ENCODE peak calls at places on chromosomes 1 and 21, in seven cellular contexts. N is occipital lobe, Q is GM19239, U is H54, E is H9, R is cardiac septum, B is frontal cortex. H is an unnamed sample.

GRCh38 chr1:2213576-2214505 is 14.3 kb upstream of the SKI start:
- DNase-seq in N (peak; percentile 68), Q (no peak), U (no peak), E (no peak), R (no peak), B (peak; percentile 68), H (peak; percentile 98)

GRCh38 chr1:56409112-56409691 is 170.2 kb downstream of the PLPP3 start:
- DNase-seq in N (no peak), Q (peak; percentile 14), U (no peak), E (peak; percentile 69), R (no peak), B (no peak), H (peak; percentile 47)

GRCh38 chr21:45417951-45418300 is 13.0 kb downstream of the COL18A1 start:
- DNase-seq in N (no peak), Q (no peak), U (no peak), E (no peak), R (no peak), B (no peak), H (no peak)

GRCh38 chr1:117758444-117759316 is 152.8 kb downstream of the TENT5C start:
- DNase-seq in N (peak; percentile 51), Q (peak; percentile 51), U (peak; percentile 58), E (peak; percentile 95), R (no peak), B (peak; percentile 12), H (peak; percentile 81)

GRCh38 chr1:179612361-179612760 is 20.7 kb downstream of the TDRD5 start:
- DNase-seq in N (no peak), Q (no peak), U (no peak), E (no peak), R (no peak), B (no peak), H (no peak)

GRCh38 chr1:85894651-85895050 is 186.4 kb upstream of the ZNHIT6 start:
- DNase-seq in N (no peak), Q (no peak), U (no peak), E (peak; percentile 36), R (no peak), B (no peak), H (peak; percentile 71)

GRCh38 chr1:225461533-225462428 is 33.9 kb upstream of the LBR start:
- DNase-seq in N (no peak), Q (no peak), U (no peak), E (no peak), R (peak; percentile 64), B (no peak), H (peak; percentile 72)

GRCh38 chr1:201480231-201481003 is 11.4 kb upstream of the PHLDA3 start:
- DNase-seq in N (peak; percentile 29), Q (peak; percentile 76), U (no peak), E (peak; percentile 98), R (peak; percentile 91), B (peak; percentile 72), H (peak; percentile 88)

GRCh38 chr1:195618287-195618686 is 990.0 kb downstream of the KCNT2 start:
- DNase-seq in N (no peak), Q (no peak), U (no peak), E (no peak), R (no peak), B (no peak), H (no peak)

GRCh38 chr1:67342002-67342890 is 34.6 kb downstream of the IL12RB2 start:
- DNase-seq in N (no peak), Q (no peak), U (no peak), E (peak; percentile 66), R (no peak), B (no peak), H (no peak)

GRCh38 chr1:53697671-53698380 is 41.1 kb downstream of the GLIS1 start:
- DNase-seq in N (no peak), Q (no peak), U (no peak), E (no peak), R (no peak), B (no peak), H (peak; percentile 87)

GRCh38 chr21:45034556-45035476 is 39.6 kb upstream of the ADARB1 start:
- DNase-seq in N (no peak), Q (no peak), U (no peak), E (no peak), R (peak; percentile 66), B (no peak), H (peak; percentile 42)

GRCh38 chr1:46342084-46342656 is 1.6 kb downstream of the NSUN4 start:
- DNase-seq in N (no peak), Q (peak; percentile 40), U (no peak), E (no peak), R (no peak), B (no peak), H (no peak)

GRCh38 chr1:185971688-185972087 is 237.5 kb downstream of the HMCN1 start:
- DNase-seq in N (no peak), Q (no peak), U (no peak), E (no peak), R (no peak), B (no peak), H (no peak)

GRCh38 chr1:95127380-95127779 is 10.2 kb downstream of the TLCD4 start:
- DNase-seq in N (no peak), Q (no peak), U (no peak), E (no peak), R (no peak), B (no peak), H (no peak)

GRCh38 chr1:154469844-154470417 is 32.1 kb upstream of the TDRD10 start:
- DNase-seq in N (no peak), Q (no peak), U (no peak), E (no peak), R (peak; percentile 38), B (no peak), H (peak; percentile 57)

GRCh38 chr1:113868387-113869083 is 3.0 kb downstream of the PTPN22 start:
- DNase-seq in N (no peak), Q (no peak), U (no peak), E (no peak), R (no peak), B (no peak), H (peak; percentile 50)

GRCh38 chr1:247681288-247681897 is 1.9 kb upstream of the OR13G1 start:
- DNase-seq in N (no peak), Q (peak; percentile 15), U (peak; percentile 8), E (peak; percentile 63), R (no peak), B (no peak), H (no peak)

GRCh38 chr1:154578058-154578418 is 10.5 kb downstream of the CHRNB2 start:
- DNase-seq in N (no peak), Q (no peak), U (no peak), E (no peak), R (no peak), B (no peak), H (no peak)

GRCh38 chr1:156851779-156852413 is 7.0 kb downstream of the INSRR start:
- DNase-seq in N (no peak), Q (no peak), U (no peak), E (no peak), R (no peak), B (no peak), H (peak; percentile 79)

GRCh38 chr21:38379171-38379570 is 119.1 kb downstream of the ERG start:
- DNase-seq in N (no peak), Q (no peak), U (no peak), E (no peak), R (no peak), B (no peak), H (peak; percentile 11)

GRCh38 chr1:92277105-92277504 is 21.7 kb downstream of the GLMN start:
- DNase-seq in N (no peak), Q (no peak), U (peak; percentile 19), E (no peak), R (no peak), B (no peak), H (peak; percentile 62)

GRCh38 chr21:46452719-46453118 is 6.0 kb upstream of the DIP2A start:
- DNase-seq in N (no peak), Q (no peak), U (no peak), E (no peak), R (no peak), B (no peak), H (no peak)

GRCh38 chr21:43367859-43368258 is 59.1 kb downstream of the SIK1 start:
- DNase-seq in N (no peak), Q (no peak), U (no peak), E (no peak), R (no peak), B (no peak), H (no peak)

GRCh38 chr1:186139706-186140105 is 235.3 kb downstream of the TPR start:
- DNase-seq in N (no peak), Q (no peak), U (no peak), E (no peak), R (no peak), B (no peak), H (peak; percentile 21)

GRCh38 chr1:101366513-101367215 is 129.8 kb downstream of the S1PR1 start:
- DNase-seq in N (no peak), Q (no peak), U (no peak), E (no peak), R (no peak), B (no peak), H (peak; percentile 48)

GRCh38 chr1:9182784-9183257 is 51.8 kb upstream of the H6PD start:
- DNase-seq in N (no peak), Q (no peak), U (no peak), E (no peak), R (no peak), B (peak; percentile 55), H (peak; percentile 93)

GRCh38 chr1:37434292-37434907 is 40.0 kb upstream of the ZC3H12A start:
- DNase-seq in N (no peak), Q (peak; percentile 85), U (peak; percentile 80), E (peak; percentile 86), R (peak; percentile 86), B (peak; percentile 72), H (peak; percentile 98)

GRCh38 chr1:3431266-3431665 is 23.2 kb upstream of the ARHGEF16 start:
- DNase-seq in N (no peak), Q (no peak), U (no peak), E (peak; percentile 69), R (no peak), B (no peak), H (peak; percentile 91)

GRCh38 chr1:84737572-84737971 is 47.3 kb upstream of the SSX2IP start:
- DNase-seq in N (no peak), Q (no peak), U (no peak), E (no peak), R (no peak), B (no peak), H (no peak)

GRCh38 chr1:196034080-196034706 is 574.0 kb downstream of the KCNT2 start:
- DNase-seq in N (no peak), Q (no peak), U (no peak), E (peak; percentile 48), R (no peak), B (no peak), H (no peak)

GRCh38 chr1:157292302-157292701 is 154.1 kb upstream of the ETV3 start:
- DNase-seq in N (no peak), Q (no peak), U (no peak), E (peak; percentile 12), R (no peak), B (no peak), H (no peak)

GRCh38 chr1:2935184-2935583 is 86.1 kb upstream of the ACTRT2 start:
- DNase-seq in N (no peak), Q (no peak), U (no peak), E (no peak), R (no peak), B (no peak), H (peak; percentile 61)

GRCh38 chr1:109354940-109355339 is 42.8 kb downstream of the SORT1 start:
- DNase-seq in N (no peak), Q (no peak), U (no peak), E (no peak), R (no peak), B (no peak), H (no peak)

GRCh38 chr1:97451422-97451821 is 469.4 kb downstream of the DPYD start:
- DNase-seq in N (no peak), Q (no peak), U (no peak), E (no peak), R (no peak), B (no peak), H (no peak)

GRCh38 chr1:20658166-20658915 is 2.8 kb downstream of the DDOST start:
- DNase-seq in N (no peak), Q (no peak), U (no peak), E (no peak), R (no peak), B (no peak), H (peak; percentile 46)

GRCh38 chr21:29005696-29006095 is 13.0 kb upstream of the LTN1 start:
- DNase-seq in N (no peak), Q (no peak), U (no peak), E (no peak), R (no peak), B (no peak), H (peak; percentile 41)

GRCh38 chr1:151145158-151146071 is 1.0 kb downstream of the SEMA6C start:
- DNase-seq in N (peak; percentile 45), Q (no peak), U (no peak), E (no peak), R (no peak), B (no peak), H (no peak)

H was measured in osteoblast.